ENCODE peak calls at places on chromosome X, in seven cellular contexts. G, V, T, J, M, Y and R are unnamed samples.

GRCh38 chrX:118807151-118808017 is 16.2 kb upstream of the ZCCHC12 start:
- DNase-seq in T (peak; percentile 68), J (no peak), Y (peak; percentile 48), M (no peak), V (peak; percentile 65), G (peak; percentile 6), R (peak; percentile 42)

GRCh38 chrX:6678313-6678712 is 143.4 kb upstream of the VCX3A start:
- DNase-seq in M (no peak), G (no peak), T (no peak), V (no peak), J (no peak), Y (peak; percentile 4), R (no peak)

GRCh38 chrX:101956556-101956955 is 24.7 kb upstream of the ZMAT1 start:
- DNase-seq in V (no peak), M (no peak), Y (no peak), T (no peak), G (no peak), J (no peak), R (no peak)

GRCh38 chrX:71143508-71143907 is 1.1 kb upstream of the NLGN3 start:
- DNase-seq in T (peak; percentile 77), Y (no peak), J (no peak), V (peak; percentile 30), G (no peak), M (no peak), R (no peak)

GRCh38 chrX:50988649-50989048 is 78.1 kb downstream of the BMP15 start:
- DNase-seq in Y (peak; percentile 38), V (peak; percentile 52), G (peak; percentile 49), M (no peak), T (no peak), J (no peak), R (peak; percentile 33)

GRCh38 chrX:17374619-17375360 is at the start of gene NHS:
- DNase-seq in V (peak; percentile 70), Y (peak; percentile 83), J (peak; percentile 79), G (peak; percentile 56), T (peak; percentile 87), M (no peak), R (peak; percentile 90)

GRCh38 chrX:3548743-3549441 is 164.6 kb downstream of the PRKX start:
- DNase-seq in T (no peak), Y (peak; percentile 73), M (no peak), G (peak; percentile 42), J (no peak), V (peak; percentile 84), R (no peak)

GRCh38 chrX:104359124-104359523 is 104.4 kb upstream of the ESX1 start:
- DNase-seq in T (no peak), J (no peak), G (no peak), M (no peak), V (no peak), Y (no peak), R (no peak)

GRCh38 chrX:103211012-103211715 is 3.7 kb upstream of the BEX4 start:
- DNase-seq in V (peak; percentile 65), M (no peak), G (peak; percentile 47), T (no peak), Y (peak; percentile 62), J (no peak), R (peak; percentile 36)
- TF ChIP-seq CTCF in V (peak; percentile 65), M (peak; percentile 49), G (peak; percentile 65), T (peak; percentile 25), Y (peak; percentile 55), J (peak; percentile 45), R (peak; percentile 47)

DNA sequence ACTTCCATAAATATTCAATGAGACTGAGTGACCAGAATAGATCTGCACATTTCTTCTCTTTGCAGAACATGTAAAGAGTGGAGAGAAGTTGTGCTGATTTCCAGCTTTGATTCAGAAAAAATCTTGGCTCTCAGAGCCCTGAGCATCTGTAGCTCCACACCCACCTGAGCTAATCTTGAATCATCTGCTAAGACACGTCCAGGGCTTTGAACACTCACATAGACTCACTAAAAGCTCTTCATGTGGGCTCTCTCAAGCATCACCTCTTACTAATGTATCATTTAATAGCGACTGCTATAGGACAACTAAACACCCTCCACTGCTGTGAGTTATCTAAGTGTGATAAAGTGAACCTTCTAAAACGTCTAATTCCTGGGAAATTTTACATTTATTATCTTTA is 147.7 kb upstream of the GRIA3 start:
- DNase-seq in G (no peak), V (no peak), Y (no peak), J (no peak), T (no peak), M (no peak), R (no peak)
- TF ChIP-seq CTCF in G (no peak), V (no peak), Y (no peak), J (no peak), T (no peak), M (no peak), R (no peak)

GRCh38 chrX:57285001-57285400 is 1.5 kb upstream of the FAAH2 start:
- DNase-seq in T (no peak), V (no peak), J (no peak), Y (no peak), M (no peak), G (no peak), R (no peak)

GRCh38 chrX:57286507-57287251 is at the start of gene FAAH2:
- DNase-seq in M (no peak), Y (peak; percentile 87), T (no peak), J (no peak), G (no peak), V (no peak), R (peak; percentile 12)

DNA sequence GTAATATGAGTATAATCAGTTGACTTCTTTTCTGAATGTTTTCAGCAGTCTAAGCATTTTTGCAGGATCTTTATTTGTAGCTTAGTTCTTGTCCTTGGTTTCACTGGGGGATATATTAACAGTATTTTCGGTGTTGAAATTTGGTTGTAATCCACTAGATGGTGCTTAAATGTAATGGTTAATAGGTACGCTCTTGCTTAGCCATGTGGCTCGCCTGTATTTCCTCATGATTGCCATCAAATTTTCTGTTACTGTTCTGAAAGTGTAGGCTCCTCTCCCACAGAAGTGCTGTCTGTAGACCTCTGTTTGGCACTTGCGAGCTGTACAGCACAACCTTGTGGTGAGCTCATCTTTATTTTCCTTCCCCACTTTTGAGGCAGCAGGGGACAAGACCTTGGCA is 3.9 kb upstream of the FAAH2 start:
- DNase-seq in Y (no peak), T (no peak), V (no peak), G (no peak), M (no peak), J (no peak), R (no peak)
- TF ChIP-seq CTCF in Y (no peak), T (no peak), V (no peak), G (no peak), M (no peak), J (no peak), R (no peak)

DNA sequence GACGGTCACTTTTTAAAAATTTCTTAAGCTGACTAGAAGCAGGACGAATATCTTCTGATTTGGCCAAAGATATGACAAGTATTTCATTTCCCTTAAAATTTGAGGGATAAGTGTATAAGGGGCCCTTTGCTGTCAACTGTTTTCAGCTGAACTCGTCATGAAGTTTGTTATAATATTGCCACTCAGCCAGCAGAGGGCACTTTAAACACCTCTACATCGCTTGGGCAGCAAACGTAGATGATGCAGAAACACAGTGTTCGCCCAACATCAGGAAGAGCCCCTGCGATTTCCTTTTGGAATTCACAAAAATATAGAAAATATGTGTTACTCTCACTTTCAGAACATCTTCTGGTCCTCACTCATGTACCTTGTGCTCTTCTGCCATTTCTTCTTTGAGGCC is 435.7 kb upstream of the FMR1 start:
- DNase-seq in J (no peak), Y (peak; percentile 38), T (no peak), G (no peak), V (peak; percentile 1), M (no peak), R (peak; percentile 6)
- TF ChIP-seq CTCF in J (peak; percentile 23), Y (peak; percentile 35), T (no peak), G (no peak), V (no peak), M (no peak), R (peak; percentile 13)

GRCh38 chrX:152895724-152896420 is 2.0 kb upstream of the ZNF185 start:
- DNase-seq in T (no peak), V (no peak), G (no peak), J (no peak), M (no peak), Y (no peak), R (no peak)
- TF ChIP-seq CTCF in T (no peak), V (no peak), G (no peak), J (no peak), M (no peak), Y (no peak), R (no peak)

GRCh38 chrX:75623535-75623934 is 100.7 kb upstream of the ZDHHC15 start:
- DNase-seq in T (no peak), V (peak; percentile 1), M (no peak), Y (peak; percentile 8), J (no peak), G (no peak), R (no peak)
- TF ChIP-seq CTCF in T (peak; percentile 26), V (peak; percentile 2), M (no peak), Y (peak; percentile 19), J (peak; percentile 33), G (peak; percentile 10), R (peak; percentile 18)

GRCh38 chrX:138761380-138761779 is 49.9 kb upstream of the FGF13 start:
- DNase-seq in G (no peak), V (no peak), Y (no peak), T (no peak), M (no peak), J (no peak), R (no peak)

GRCh38 chrX:138754861-138755260 is 43.3 kb upstream of the FGF13 start:
- DNase-seq in M (no peak), V (no peak), J (no peak), T (no peak), Y (no peak), G (no peak), R (no peak)

GRCh38 chrX:138759217-138759943 is 47.9 kb upstream of the FGF13 start:
- DNase-seq in V (no peak), Y (no peak), G (no peak), J (no peak), T (no peak), M (no peak), R (no peak)

DNA sequence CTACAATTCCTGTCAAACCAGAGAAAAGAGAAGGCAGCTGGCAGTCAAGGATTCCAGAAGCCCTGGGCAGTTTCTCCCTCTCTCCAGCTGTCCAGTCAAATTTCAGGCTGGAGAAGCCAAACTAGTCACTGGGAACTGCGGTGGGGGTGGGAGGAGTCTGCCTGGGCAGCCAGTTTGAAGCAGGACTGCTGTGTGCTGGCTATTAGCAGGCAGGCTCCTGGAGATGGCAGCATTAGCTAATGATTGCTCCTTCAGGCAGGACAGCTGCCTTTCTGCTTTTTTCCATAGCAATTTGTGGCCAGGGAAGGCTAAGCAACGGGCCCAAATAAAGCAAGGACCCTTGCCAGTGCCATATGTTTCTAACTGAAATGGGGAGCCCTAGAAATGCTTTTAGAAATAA is 44.7 kb upstream of the FGF13 start:
- DNase-seq in M (no peak), T (peak; percentile 58), V (peak; percentile 1), G (peak; percentile 2), J (no peak), Y (peak; percentile 51), R (peak; percentile 63)
- TF ChIP-seq CTCF in M (no peak), T (peak; percentile 8), V (no peak), G (peak; percentile 46), J (peak; percentile 24), Y (peak; percentile 45), R (peak; percentile 26)

DNA sequence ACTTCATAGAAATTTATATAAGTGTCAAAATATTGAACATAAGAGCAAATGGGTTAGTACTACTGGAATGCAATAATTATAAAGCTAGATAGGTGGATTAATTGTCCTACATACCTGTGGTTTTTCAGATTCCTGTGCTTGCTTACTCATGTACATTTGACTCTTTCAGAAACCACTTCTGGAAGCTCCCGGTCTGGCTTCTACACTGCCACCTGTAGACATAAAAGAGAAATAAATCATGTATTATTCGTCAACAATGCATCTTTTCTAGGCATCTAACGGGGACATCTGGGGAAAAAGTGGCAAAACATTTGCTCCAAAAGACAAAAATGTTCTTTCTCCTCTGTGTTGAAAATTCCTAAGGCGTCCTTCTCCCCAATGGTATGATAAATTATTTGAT is 648.6 kb upstream of the DIPK2B start:
- DNase-seq in G (peak; percentile 56), V (peak; percentile 88), M (no peak), T (no peak), J (no peak), Y (peak; percentile 50), R (no peak)
- TF ChIP-seq CTCF in G (peak; percentile 51), V (peak; percentile 48), M (peak; percentile 33), T (peak; percentile 8), J (peak; percentile 33), Y (peak; percentile 38), R (no peak)